ENCODE peak calls at places on chromosomes 12 and 14, in ten cellular contexts. F is astrocyte of the hippocampus; W is GM04504; S is A172; K is endothelial cell; C is stimulated activated CD4-positive, alpha-beta T cell treated with anti-CD3 and anti-CD28 coated beads, Interleukin-4, amount 100 ng/mL, for 1 hour; A is Panc1; M is pons; U is T-helper 17 cell; E is iris pigment epithelial cell. N is an unnamed sample.

GRCh38 chr14:100285021-100285912 is 21.0 kb downstream of the SLC25A29 start:
- DNase-seq in U (peak), K (peak), M (no peak), C (peak), F (peak), S (no peak), W (no peak), A (no peak), E (peak), N (peak)

GRCh38 chr14:96267336-96267735 is 11.3 kb downstream of the BDKRB1 start:
- DNase-seq in A (no peak), M (no peak), C (no peak), F (peak), E (peak), K (no peak), U (no peak), W (peak), S (peak), N (no peak)

GRCh38 chr12:68210875-68211274 is 14.7 kb downstream of the IL26 start:
- DNase-seq in C (no peak), W (no peak), E (no peak), U (no peak), K (no peak), S (no peak), A (no peak), F (no peak), M (no peak), N (no peak)

GRCh38 chr12:129179941-129180340 is 326.7 kb downstream of the GLT1D1 start:
- DNase-seq in C (no peak), F (no peak), E (no peak), A (no peak), K (no peak), W (no peak), U (no peak), S (no peak), M (no peak), N (no peak)

GRCh38 chr14:100714205-100714781 is 12.4 kb upstream of the DLK1 start:
- DNase-seq in E (no peak), K (no peak), M (no peak), A (no peak), C (no peak), F (no peak), S (no peak), W (no peak), U (no peak), N (no peak)

GRCh38 chr14:35155962-35156361 is 33.6 kb downstream of the PRORP start:
- DNase-seq in C (no peak), U (no peak), F (peak), M (no peak), K (no peak), W (no peak), E (peak), A (no peak), S (peak), N (no peak)

GRCh38 chr14:24145700-24146621 is at the start of gene PSME2:
- DNase-seq in F (peak), U (no peak), K (no peak), C (no peak), S (no peak), E (peak), A (no peak), W (no peak), M (no peak), N (no peak)

GRCh38 chr14:37036669-37037341 is 135.6 kb downstream of the SLC25A21 start:
- DNase-seq in U (no peak), K (no peak), F (peak), W (no peak), E (peak), M (no peak), C (no peak), A (no peak), S (peak), N (no peak)

GRCh38 chr12:85059594-85059993 is 23.4 kb downstream of the LRRIQ1 start:
- DNase-seq in C (no peak), K (no peak), U (no peak), E (no peak), M (no peak), A (no peak), F (no peak), W (no peak), S (no peak), N (no peak)

GRCh38 chr12:32780111-32780510 is 24.4 kb upstream of the YARS2 start:
- DNase-seq in S (no peak), K (no peak), E (peak), C (no peak), U (no peak), A (no peak), W (no peak), M (no peak), F (peak), N (no peak)

GRCh38 chr14:77267937-77268699 is 2.9 kb downstream of the NGB start:
- DNase-seq in C (no peak), E (no peak), S (no peak), U (no peak), K (no peak), F (no peak), W (no peak), M (no peak), A (no peak), N (no peak)

GRCh38 chr12:47616440-47616839 is 89.4 kb downstream of the RPAP3 start:
- DNase-seq in K (no peak), A (no peak), F (no peak), S (no peak), U (no peak), E (peak), M (no peak), W (no peak), C (no peak), N (no peak)

GRCh38 chr14:104895786-104896642 is 28.7 kb upstream of the PLD4 start:
- DNase-seq in C (no peak), E (no peak), K (peak), M (no peak), W (no peak), A (no peak), S (no peak), U (peak), F (peak), N (no peak)

GRCh38 chr14:98705826-98706225 is 566.2 kb downstream of the BCL11B start:
- DNase-seq in K (no peak), U (no peak), C (no peak), M (no peak), F (no peak), S (no peak), E (no peak), W (no peak), A (no peak), N (no peak)

GRCh38 chr12:25394025-25394424 is 143.3 kb upstream of the KRAS start:
- DNase-seq in C (no peak), W (no peak), S (no peak), K (no peak), E (no peak), M (no peak), F (no peak), A (no peak), U (no peak), N (no peak)

GRCh38 chr12:88897723-88898122 is 317.5 kb upstream of the KITLG start:
- DNase-seq in U (no peak), F (no peak), W (no peak), A (no peak), C (no peak), M (no peak), E (peak), S (peak), K (no peak), N (no peak)

GRCh38 chr14:85535916-85536834 is 6.2 kb downstream of the FLRT2 start:
- DNase-seq in S (peak), F (peak), K (no peak), U (no peak), W (peak), A (no peak), E (peak), M (peak), C (no peak), N (peak)

GRCh38 chr12:3589745-3590144 is 98.7 kb downstream of the PRMT8 start:
- DNase-seq in U (no peak), E (no peak), K (no peak), W (no peak), F (no peak), C (no peak), A (no peak), S (no peak), M (no peak), N (no peak)

GRCh38 chr12:120584343-120585149 is 3.3 kb upstream of the POP5 start:
- DNase-seq in M (no peak), U (peak), K (peak), C (peak), A (no peak), W (no peak), E (no peak), S (no peak), F (peak), N (peak)

GRCh38 chr12:126811401-126811800 is 1455.6 kb upstream of the TMEM132C start:
- DNase-seq in F (no peak), A (no peak), C (no peak), E (no peak), M (no peak), S (no peak), U (no peak), W (no peak), K (no peak), N (no peak)

GRCh38 chr12:113867258-113867657 is 98.9 kb downstream of the RBM19 start:
- DNase-seq in C (no peak), W (no peak), U (no peak), S (no peak), F (peak), M (no peak), A (no peak), K (peak), E (peak), N (no peak)

GRCh38 chr12:56334490-56334793 is 642 bp upstream of the PAN2 start:
- DNase-seq in E (no peak), S (no peak), W (no peak), A (no peak), U (no peak), F (no peak), M (no peak), K (peak), C (no peak), N (no peak)

GRCh38 chr14:55348766-55349453 is 62.7 kb downstream of the ATG14 start:
- DNase-seq in A (no peak), C (no peak), K (no peak), E (no peak), W (no peak), S (no peak), F (no peak), M (no peak), U (no peak), N (no peak)

GRCh38 chr14:21825147-21825743 is 151.6 kb upstream of the OR4E1 start:
- DNase-seq in F (no peak), E (peak), W (no peak), M (peak), U (no peak), K (peak), A (no peak), C (peak), S (peak), N (no peak)

GRCh38 chr12:57165741-57166140 is 18.3 kb upstream of the LRP1-AS start:
- DNase-seq in U (no peak), S (peak), M (no peak), W (no peak), F (no peak), K (no peak), C (no peak), E (no peak), A (no peak), N (no peak)

N was measured in midbrain.